ENCODE peak calls at places on chromosomes 2 and 18, in ten cellular contexts. N is activated B cell treated with CpG ODN at 0.5 μM for 24 hours, S is chondrocyte, X is uterus, Q is PC-9, W is hepatocyte, G is nephron progenitor cell, T is lower lobe of right lung, A is neural crest cell, U is ovary. R is an unnamed sample.

GRCh38 chr2:23566236-23567142 is 181.5 kb downstream of the KLHL29 start:
- DNase-seq in N (no peak), S (no peak), X (no peak), Q (peak), W (no peak), G (peak), T (no peak), A (no peak), U (no peak), R (no peak)

GRCh38 chr2:119025013-119025412 is 83.0 kb downstream of the MARCO start:
- DNase-seq in N (no peak), S (no peak), X (no peak), Q (no peak), W (no peak), G (no peak), T (no peak), A (no peak), U (no peak), R (no peak)

GRCh38 chr2:44894058-44894457 is 47.4 kb upstream of the SIX3 start:
- DNase-seq in N (no peak), S (no peak), X (no peak), Q (no peak), W (no peak), G (no peak), T (no peak), A (no peak), U (no peak), R (no peak)

GRCh38 chr2:140506606-140507005 is 1624.2 kb downstream of the LRP1B start:
- DNase-seq in N (no peak), S (no peak), X (no peak), Q (no peak), W (no peak), G (no peak), T (no peak), A (no peak), U (no peak), R (no peak)

GRCh38 chr2:159251296-159252173 is 35.0 kb downstream of the WDSUB1 start:
- DNase-seq in N (no peak), S (no peak), X (no peak), Q (no peak), W (no peak), G (no peak), T (no peak), A (no peak), U (no peak), R (no peak)

GRCh38 chr2:203786912-203787311 is 80.5 kb downstream of the CD28 start:
- DNase-seq in N (no peak), S (no peak), X (peak), Q (no peak), W (no peak), G (no peak), T (no peak), A (no peak), U (no peak), R (no peak)

GRCh38 chr2:102032368-102033027 is 40.7 kb downstream of the IL1R2 start:
- DNase-seq in N (no peak), S (no peak), X (no peak), Q (no peak), W (no peak), G (no peak), T (no peak), A (no peak), U (no peak), R (no peak)

GRCh38 chr2:37582911-37583310 is 88.5 kb downstream of the CDC42EP3 start:
- DNase-seq in N (no peak), S (no peak), X (no peak), Q (no peak), W (no peak), G (no peak), T (no peak), A (no peak), U (no peak), R (no peak)

GRCh38 chr2:24586955-24587354 is 95.9 kb downstream of the NCOA1 start:
- DNase-seq in N (no peak), S (no peak), X (no peak), Q (no peak), W (no peak), G (no peak), T (no peak), A (no peak), U (no peak), R (peak)

GRCh38 chr2:157627594-157628281 is 926 bp downstream of the ACVR1C start:
- DNase-seq in N (peak), S (no peak), X (no peak), Q (peak), W (no peak), G (peak), T (peak), A (no peak), U (peak), R (no peak)

GRCh38 chr2:234204480-234204879 is 154.0 kb downstream of the SPP2 start:
- DNase-seq in N (no peak), S (no peak), X (no peak), Q (no peak), W (no peak), G (no peak), T (no peak), A (no peak), U (no peak), R (no peak)

GRCh38 chr18:9081940-9082339 is 20.6 kb upstream of the NDUFV2 start:
- DNase-seq in N (no peak), S (no peak), X (no peak), Q (no peak), W (no peak), G (no peak), T (no peak), A (no peak), U (no peak), R (no peak)

GRCh38 chr2:78992451-78992806 is 33.1 kb upstream of the REG3G start:
- DNase-seq in N (no peak), S (no peak), X (no peak), Q (no peak), W (peak), G (peak), T (no peak), A (peak), U (no peak), R (no peak)
- TF ChIP-seq CTCF in N (no peak), S (peak), X (no peak), Q (peak), W (peak), G (peak), T (no peak), A (peak), U (no peak), R (no peak)

DNA sequence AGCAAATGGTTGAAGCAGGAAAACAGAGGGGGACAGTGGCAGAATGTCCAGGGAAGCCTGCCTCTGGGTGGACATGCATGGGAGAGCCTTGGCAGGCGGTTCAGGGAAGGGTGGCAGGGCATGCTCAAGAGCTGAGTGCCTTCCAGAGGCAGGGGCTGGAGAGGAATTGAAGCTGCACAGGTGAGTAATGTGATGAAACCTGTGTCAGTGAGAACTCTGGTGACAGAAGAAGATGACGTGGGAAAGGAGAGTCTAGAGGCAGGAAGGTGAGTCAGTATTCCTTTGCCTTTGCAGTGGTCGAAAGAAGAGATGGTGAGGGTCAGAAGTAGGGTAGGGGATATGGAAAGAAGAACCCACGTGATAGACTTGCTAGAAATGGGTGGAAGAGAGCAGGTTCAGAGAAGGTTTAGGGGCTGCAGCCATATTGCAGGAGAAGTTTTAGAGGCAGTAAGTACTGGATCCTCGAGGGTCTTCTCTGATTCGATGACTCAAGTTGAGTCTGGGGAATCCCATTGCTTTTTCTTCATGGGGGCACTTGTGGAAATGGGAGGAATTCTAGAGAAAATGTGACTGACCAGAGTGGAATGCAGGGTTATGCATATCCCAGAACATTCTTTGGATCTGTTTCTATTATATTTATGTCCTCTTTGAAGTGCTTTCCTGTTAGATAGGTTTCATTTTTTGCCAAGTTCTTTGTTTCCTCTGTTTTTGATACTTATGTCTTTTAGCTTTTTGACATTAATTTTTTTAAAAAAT is 37.4 kb downstream of the TMEM87B start:
- DNase-seq in N (no peak), S (no peak), X (no peak), Q (no peak), W (no peak), G (no peak), T (no peak), A (no peak), U (no peak), R (no peak)
- TF ChIP-seq CTCF in N (no peak), S (no peak), X (no peak), Q (no peak), W (no peak), G (no peak), T (no peak), A (no peak), U (no peak), R (no peak)

DNA sequence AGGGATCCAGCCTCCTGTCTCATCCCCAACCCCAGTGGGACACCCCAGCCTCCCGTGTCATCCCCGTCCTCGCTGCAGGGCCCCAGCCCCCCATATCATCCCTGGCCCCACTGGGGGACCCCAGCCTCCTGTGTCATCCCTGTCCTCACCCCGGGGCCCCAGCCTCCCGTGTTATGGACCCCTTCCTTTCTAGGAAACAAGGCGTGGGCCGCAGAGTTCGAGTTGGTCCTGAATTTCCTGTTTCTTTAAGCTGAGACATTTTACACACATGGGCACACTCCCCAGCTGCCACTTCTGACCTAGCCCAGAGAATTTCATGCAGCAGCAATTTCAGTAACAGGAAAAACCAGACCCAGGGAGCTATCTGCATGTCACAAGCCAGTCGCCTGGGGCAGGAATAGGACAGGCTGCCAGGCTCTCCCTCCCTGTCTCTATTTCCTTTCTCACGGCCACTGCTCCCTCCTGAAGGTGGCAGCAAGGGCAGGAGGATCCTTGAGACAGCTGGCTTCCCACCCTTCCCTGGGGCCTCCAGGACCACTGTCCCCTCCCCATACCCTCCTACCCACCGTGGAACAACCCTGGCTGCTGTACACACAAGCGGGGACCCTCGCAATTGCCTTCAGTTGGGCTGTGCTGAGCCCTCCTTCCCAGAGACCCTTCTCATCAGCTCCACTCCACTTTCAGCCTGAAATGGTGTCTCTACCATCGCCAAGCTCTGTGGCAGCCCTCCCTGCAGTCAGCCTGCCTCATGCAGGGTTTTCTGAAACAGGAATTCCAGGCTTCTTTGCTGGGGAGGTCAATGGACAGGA is 141.9 kb upstream of the ID2 start:
- DNase-seq in N (no peak), S (no peak), X (peak), Q (peak), W (peak), G (no peak), T (peak), A (no peak), U (peak), R (no peak)
- TF ChIP-seq CTCF in N (no peak), S (peak), X (no peak), Q (no peak), W (peak), G (no peak), T (no peak), A (no peak), U (no peak), R (no peak)

DNA sequence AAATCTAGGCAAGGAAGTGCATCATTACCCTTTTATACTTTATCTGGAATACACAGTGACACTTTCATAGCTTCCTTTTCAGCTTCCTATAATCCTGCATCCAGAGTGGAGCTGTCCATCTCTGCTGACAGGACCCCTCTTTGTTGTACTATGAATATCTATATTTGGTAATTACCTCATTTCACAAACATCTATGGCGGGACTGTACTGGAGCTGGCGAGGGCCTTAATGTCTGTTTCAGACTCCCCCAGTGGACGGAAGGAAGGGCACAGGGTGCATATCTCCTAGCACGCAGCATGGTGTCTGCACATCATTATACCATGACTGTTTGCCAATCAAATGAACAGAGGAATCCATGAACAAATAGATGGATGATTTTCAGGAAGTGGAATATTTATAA is 142.3 kb downstream of the SOX11 start:
- DNase-seq in N (no peak), S (no peak), X (no peak), Q (no peak), W (no peak), G (no peak), T (no peak), A (no peak), U (no peak), R (no peak)
- TF ChIP-seq CTCF in N (no peak), S (no peak), X (no peak), Q (no peak), W (no peak), G (no peak), T (no peak), A (no peak), U (no peak), R (no peak)

GRCh38 chr18:623760-624620 is 27.2 kb downstream of the CLUL1 start:
- DNase-seq in N (peak), S (no peak), X (peak), Q (peak), W (peak), G (peak), T (peak), A (peak), U (peak), R (peak)
- TF ChIP-seq CTCF in N (no peak), S (peak), X (peak), Q (peak), W (peak), G (peak), T (peak), A (peak), U (peak), R (peak)

DNA sequence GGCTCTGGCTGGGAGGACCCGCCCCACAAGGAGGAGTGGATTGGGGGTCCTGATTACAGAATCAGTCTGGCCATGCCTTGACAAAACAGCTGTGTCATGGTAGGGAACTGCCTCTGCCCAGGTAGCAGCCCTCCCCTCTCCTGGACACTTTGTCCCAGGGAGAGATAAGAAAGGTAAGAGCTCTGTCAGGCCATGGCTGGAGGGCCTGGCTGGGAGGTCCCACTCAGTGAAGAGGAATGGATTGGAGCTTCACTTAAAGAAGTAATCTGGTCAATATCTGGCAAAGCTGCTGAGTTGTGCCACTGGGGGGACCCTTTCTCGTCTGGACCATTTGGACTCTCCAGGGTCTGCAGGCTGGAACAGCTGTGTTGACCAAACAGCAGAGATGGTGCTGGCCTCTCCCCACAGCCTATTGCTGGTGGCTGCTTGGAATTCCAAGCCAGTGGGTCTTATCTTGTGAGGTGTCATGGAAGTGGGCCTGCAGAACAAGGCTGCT is 75.4 kb downstream of the EPC2 start:
- DNase-seq in N (no peak), S (no peak), X (no peak), Q (no peak), W (no peak), G (no peak), T (peak), A (no peak), U (no peak), R (no peak)
- TF ChIP-seq CTCF in N (no peak), S (no peak), X (no peak), Q (no peak), W (no peak), G (no peak), T (no peak), A (no peak), U (no peak), R (no peak)

GRCh38 chr2:121099329-121100318 is 185.4 kb downstream of the TFCP2L1 start:
- DNase-seq in N (no peak), S (peak), X (no peak), Q (peak), W (no peak), G (no peak), T (peak), A (no peak), U (no peak), R (no peak)
- TF ChIP-seq CTCF in N (no peak), S (peak), X (no peak), Q (peak), W (peak), G (no peak), T (no peak), A (peak), U (no peak), R (no peak)

DNA sequence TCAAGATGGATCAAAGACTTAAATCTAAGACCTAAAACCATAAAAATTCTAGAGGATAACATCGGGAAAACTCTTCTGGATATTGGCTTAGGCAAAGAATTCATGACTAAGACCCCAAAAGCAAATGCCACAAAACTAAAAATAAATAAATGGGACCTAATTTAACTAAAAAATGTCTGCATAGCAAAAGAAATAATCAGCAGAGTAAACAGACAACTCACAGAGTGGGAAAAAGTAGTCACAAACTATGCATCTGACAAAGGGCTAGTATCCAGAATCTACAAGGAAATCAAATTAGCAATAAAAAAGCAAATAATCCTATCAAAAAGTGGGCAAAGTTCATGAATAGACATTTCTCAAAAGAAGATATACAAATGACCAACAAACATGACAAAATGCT is 18.2 kb upstream of the ASB18 start:
- DNase-seq in N (no peak), S (no peak), X (no peak), Q (no peak), W (no peak), G (no peak), T (no peak), A (no peak), U (no peak), R (no peak)
- TF ChIP-seq CTCF in N (no peak), S (no peak), X (no peak), Q (no peak), W (no peak), G (no peak), T (no peak), A (no peak), U (no peak), R (no peak)